ENCODE peak calls at places on chromosomes 11 and 22, in seven cellular contexts. One of them, this sample, is unnamed.

GRCh38 chr11:128691802-128692749 is 1.8 kb upstream of the FLI1 start:
- DNase-seq in HCT116: no peak
- DNase-seq in SK-N-SH: peak; percentile 55
- DNase-seq in HepG2: no peak
- DNase-seq in H1: no peak
- DNase-seq in GM12878: no peak
- DNase-seq in K562: no peak
- DNase-seq in this sample: no peak

GRCh38 chr11:100929377-100929776 is 200.2 kb downstream of the PGR start:
- DNase-seq in HCT116: no peak
- DNase-seq in SK-N-SH: no peak
- DNase-seq in HepG2: no peak
- DNase-seq in H1: no peak
- DNase-seq in GM12878: no peak
- DNase-seq in K562: no peak
- DNase-seq in this sample: no peak

GRCh38 chr11:65505434-65506315 is 6.8 kb downstream of the MALAT1 start:
- DNase-seq in HCT116: no peak
- DNase-seq in SK-N-SH: no peak
- DNase-seq in HepG2: no peak
- DNase-seq in H1: no peak
- DNase-seq in GM12878: no peak
- DNase-seq in K562: no peak
- DNase-seq in this sample: no peak

GRCh38 chr11:8794677-8795103 is 112.1 kb downstream of the RPL27A start:
- DNase-seq in HCT116: peak; percentile 12
- DNase-seq in SK-N-SH: no peak
- DNase-seq in HepG2: peak; percentile 93
- DNase-seq in H1: no peak
- DNase-seq in GM12878: no peak
- DNase-seq in K562: no peak
- DNase-seq in this sample: peak; percentile 9

GRCh38 chr11:103234974-103235373 is 125.7 kb downstream of the DYNC2H1 start:
- DNase-seq in HCT116: no peak
- DNase-seq in SK-N-SH: no peak
- DNase-seq in HepG2: no peak
- DNase-seq in H1: no peak
- DNase-seq in GM12878: no peak
- DNase-seq in K562: no peak
- DNase-seq in this sample: no peak

GRCh38 chr11:121198491-121198890 is 94.1 kb upstream of the SC5D start:
- DNase-seq in HCT116: no peak
- DNase-seq in SK-N-SH: no peak
- DNase-seq in HepG2: no peak
- DNase-seq in H1: no peak
- DNase-seq in GM12878: no peak
- DNase-seq in K562: no peak
- DNase-seq in this sample: no peak

GRCh38 chr22:20438066-20438677 is 547 bp upstream of the SCARF2 start:
- DNase-seq in HCT116: no peak
- DNase-seq in SK-N-SH: no peak
- DNase-seq in HepG2: no peak
- DNase-seq in H1: no peak
- DNase-seq in GM12878: no peak
- DNase-seq in K562: no peak
- DNase-seq in this sample: no peak

GRCh38 chr11:47060807-47061206 is 115.9 kb downstream of the ARFGAP2 start:
- DNase-seq in HCT116: no peak
- DNase-seq in SK-N-SH: no peak
- DNase-seq in HepG2: no peak
- DNase-seq in H1: no peak
- DNase-seq in GM12878: no peak
- DNase-seq in K562: no peak
- DNase-seq in this sample: no peak

GRCh38 chr22:40006641-40007040 is 11.9 kb downstream of the FAM83F start:
- DNase-seq in HCT116: no peak
- DNase-seq in SK-N-SH: no peak
- DNase-seq in HepG2: no peak
- DNase-seq in H1: no peak
- DNase-seq in GM12878: no peak
- DNase-seq in K562: no peak
- DNase-seq in this sample: no peak

GRCh38 chr11:12792590-12792989 is 118.4 kb downstream of the TEAD1 start:
- DNase-seq in HCT116: no peak
- DNase-seq in SK-N-SH: no peak
- DNase-seq in HepG2: no peak
- DNase-seq in H1: no peak
- DNase-seq in GM12878: no peak
- DNase-seq in K562: no peak
- DNase-seq in this sample: no peak

GRCh38 chr11:134535029-134536025 is 123.3 kb upstream of the B3GAT1 start:
- DNase-seq in HCT116: no peak
- DNase-seq in SK-N-SH: no peak
- DNase-seq in HepG2: no peak
- DNase-seq in H1: no peak
- DNase-seq in GM12878: no peak
- DNase-seq in K562: no peak
- DNase-seq in this sample: no peak

GRCh38 chr11:77047007-77047927 is 13.1 kb downstream of the B3GNT6 start:
- DNase-seq in HCT116: peak; percentile 90
- DNase-seq in SK-N-SH: peak; percentile 82
- DNase-seq in HepG2: peak; percentile 91
- DNase-seq in H1: peak; percentile 64
- DNase-seq in GM12878: peak; percentile 92
- DNase-seq in K562: peak; percentile 66
- DNase-seq in this sample: peak; percentile 96

GRCh38 chr11:90235536-90235935 is 12.7 kb upstream of the CHORDC1 start:
- DNase-seq in HCT116: no peak
- DNase-seq in SK-N-SH: no peak
- DNase-seq in HepG2: no peak
- DNase-seq in H1: no peak
- DNase-seq in GM12878: no peak
- DNase-seq in K562: no peak
- DNase-seq in this sample: no peak

GRCh38 chr22:28750471-28750881 is 8.6 kb downstream of the HSCB start:
- DNase-seq in HCT116: no peak
- DNase-seq in SK-N-SH: no peak
- DNase-seq in HepG2: no peak
- DNase-seq in H1: no peak
- DNase-seq in GM12878: no peak
- DNase-seq in K562: no peak
- DNase-seq in this sample: no peak

GRCh38 chr22:45008853-45009751 is 703 bp downstream of the PHF21B start:
- DNase-seq in HCT116: no peak
- DNase-seq in SK-N-SH: peak; percentile 75
- DNase-seq in HepG2: no peak
- DNase-seq in H1: no peak
- DNase-seq in GM12878: no peak
- DNase-seq in K562: no peak
- DNase-seq in this sample: no peak

GRCh38 chr11:113730887-113731726 is 25.0 kb upstream of the TMPRSS5 start:
- DNase-seq in HCT116: peak; percentile 39
- DNase-seq in SK-N-SH: peak; percentile 62
- DNase-seq in HepG2: peak; percentile 47
- DNase-seq in H1: no peak
- DNase-seq in GM12878: no peak
- DNase-seq in K562: peak; percentile 40
- DNase-seq in this sample: peak; percentile 80

GRCh38 chr11:17471501-17471900 is 5.1 kb downstream of the ABCC8 start:
- DNase-seq in HCT116: no peak
- DNase-seq in SK-N-SH: no peak
- DNase-seq in HepG2: peak; percentile 32
- DNase-seq in H1: no peak
- DNase-seq in GM12878: no peak
- DNase-seq in K562: no peak
- DNase-seq in this sample: peak; percentile 62

GRCh38 chr22:19664406-19664805 is 49.9 kb upstream of the SEPTIN5 start:
- DNase-seq in HCT116: no peak
- DNase-seq in SK-N-SH: no peak
- DNase-seq in HepG2: no peak
- DNase-seq in H1: no peak
- DNase-seq in GM12878: no peak
- DNase-seq in K562: no peak
- DNase-seq in this sample: no peak

GRCh38 chr11:65429724-65430405 is 7.3 kb downstream of the NEAT1 start:
- DNase-seq in HCT116: no peak
- DNase-seq in SK-N-SH: no peak
- DNase-seq in HepG2: no peak
- DNase-seq in H1: no peak
- DNase-seq in GM12878: no peak
- DNase-seq in K562: no peak
- DNase-seq in this sample: no peak

GRCh38 chr11:4048340-4048739 is 46.3 kb upstream of the RRM1 start:
- DNase-seq in HCT116: no peak
- DNase-seq in SK-N-SH: no peak
- DNase-seq in HepG2: no peak
- DNase-seq in H1: no peak
- DNase-seq in GM12878: no peak
- DNase-seq in K562: no peak
- DNase-seq in this sample: no peak

GRCh38 chr11:47010192-47010591 is 73.6 kb downstream of the CSTPP1 start:
- DNase-seq in HCT116: no peak
- DNase-seq in SK-N-SH: no peak
- DNase-seq in HepG2: no peak
- DNase-seq in H1: no peak
- DNase-seq in GM12878: no peak
- DNase-seq in K562: no peak
- DNase-seq in this sample: no peak

GRCh38 chr11:123308077-123308476 is 113.0 kb upstream of the CLMP start:
- DNase-seq in HCT116: no peak
- DNase-seq in SK-N-SH: peak; percentile 62
- DNase-seq in HepG2: no peak
- DNase-seq in H1: no peak
- DNase-seq in GM12878: peak; percentile 19
- DNase-seq in K562: no peak
- DNase-seq in this sample: no peak

GRCh38 chr11:73331138-73331916 is 23.3 kb downstream of the ARHGEF17 start:
- DNase-seq in HCT116: no peak
- DNase-seq in SK-N-SH: peak; percentile 67
- DNase-seq in HepG2: peak; percentile 92
- DNase-seq in H1: no peak
- DNase-seq in GM12878: no peak
- DNase-seq in K562: peak; percentile 66
- DNase-seq in this sample: no peak

GRCh38 chr11:69497221-69497787 is 15.8 kb downstream of the LINC01488 start:
- DNase-seq in HCT116: peak; percentile 56
- DNase-seq in SK-N-SH: no peak
- DNase-seq in HepG2: peak; percentile 97
- DNase-seq in H1: peak; percentile 21
- DNase-seq in GM12878: no peak
- DNase-seq in K562: no peak
- DNase-seq in this sample: peak; percentile 90

GRCh38 chr11:108647701-108648527 is 17.0 kb upstream of the DDX10 start:
- DNase-seq in HCT116: peak; percentile 69
- DNase-seq in SK-N-SH: peak; percentile 54
- DNase-seq in HepG2: peak; percentile 50
- DNase-seq in H1: peak; percentile 64
- DNase-seq in GM12878: no peak
- DNase-seq in K562: peak; percentile 32
- DNase-seq in this sample: no peak

GRCh38 chr11:33268945-33269567 is 11.9 kb downstream of the HIPK3 start:
- DNase-seq in HCT116: no peak
- DNase-seq in SK-N-SH: no peak
- DNase-seq in HepG2: no peak
- DNase-seq in H1: no peak
- DNase-seq in GM12878: no peak
- DNase-seq in K562: no peak
- DNase-seq in this sample: no peak
- TF ChIP-seq JUND in HCT116: no peak
- TF ChIP-seq JUND in SK-N-SH: peak; percentile 39
- TF ChIP-seq JUND in HepG2: no peak
- TF ChIP-seq JUND in H1: no peak
- TF ChIP-seq JUND in GM12878: no peak
- TF ChIP-seq JUND in K562: no peak
- TF ChIP-seq JUND in this sample: no peak

GRCh38 chr11:83036701-83037100 is 35.0 kb downstream of the RAB30 start:
- DNase-seq in HCT116: no peak
- DNase-seq in SK-N-SH: no peak
- DNase-seq in HepG2: no peak
- DNase-seq in H1: no peak
- DNase-seq in GM12878: no peak
- DNase-seq in K562: no peak
- DNase-seq in this sample: no peak
- TF ChIP-seq JUND in HCT116: no peak
- TF ChIP-seq JUND in SK-N-SH: no peak
- TF ChIP-seq JUND in HepG2: no peak
- TF ChIP-seq JUND in H1: no peak
- TF ChIP-seq JUND in GM12878: no peak
- TF ChIP-seq JUND in K562: no peak
- TF ChIP-seq JUND in this sample: no peak

GRCh38 chr11:112315057-112315720 is 54.5 kb upstream of the PLET1 start:
- DNase-seq in HCT116: no peak
- DNase-seq in SK-N-SH: no peak
- DNase-seq in HepG2: no peak
- DNase-seq in H1: no peak
- DNase-seq in GM12878: no peak
- DNase-seq in K562: no peak
- DNase-seq in this sample: no peak

GRCh38 chr11:112310867-112311266 is 50.2 kb upstream of the PLET1 start:
- DNase-seq in HCT116: no peak
- DNase-seq in SK-N-SH: no peak
- DNase-seq in HepG2: no peak
- DNase-seq in H1: no peak
- DNase-seq in GM12878: no peak
- DNase-seq in K562: no peak
- DNase-seq in this sample: no peak

GRCh38 chr11:112307617-112308016 is 47.0 kb upstream of the PLET1 start:
- DNase-seq in HCT116: no peak
- DNase-seq in SK-N-SH: no peak
- DNase-seq in HepG2: no peak
- DNase-seq in H1: no peak
- DNase-seq in GM12878: no peak
- DNase-seq in K562: no peak
- DNase-seq in this sample: no peak

GRCh38 chr11:112308651-112309050 is 48.0 kb upstream of the PLET1 start:
- DNase-seq in HCT116: no peak
- DNase-seq in SK-N-SH: no peak
- DNase-seq in HepG2: no peak
- DNase-seq in H1: no peak
- DNase-seq in GM12878: no peak
- DNase-seq in K562: no peak
- DNase-seq in this sample: no peak

GRCh38 chr11:112310414-112310813 is 49.8 kb upstream of the PLET1 start:
- DNase-seq in HCT116: no peak
- DNase-seq in SK-N-SH: no peak
- DNase-seq in HepG2: no peak
- DNase-seq in H1: no peak
- DNase-seq in GM12878: no peak
- DNase-seq in K562: no peak
- DNase-seq in this sample: no peak
- TF ChIP-seq JUND in HCT116: no peak
- TF ChIP-seq JUND in SK-N-SH: no peak
- TF ChIP-seq JUND in HepG2: no peak
- TF ChIP-seq JUND in H1: no peak
- TF ChIP-seq JUND in GM12878: no peak
- TF ChIP-seq JUND in K562: no peak
- TF ChIP-seq JUND in this sample: no peak

DNA sequence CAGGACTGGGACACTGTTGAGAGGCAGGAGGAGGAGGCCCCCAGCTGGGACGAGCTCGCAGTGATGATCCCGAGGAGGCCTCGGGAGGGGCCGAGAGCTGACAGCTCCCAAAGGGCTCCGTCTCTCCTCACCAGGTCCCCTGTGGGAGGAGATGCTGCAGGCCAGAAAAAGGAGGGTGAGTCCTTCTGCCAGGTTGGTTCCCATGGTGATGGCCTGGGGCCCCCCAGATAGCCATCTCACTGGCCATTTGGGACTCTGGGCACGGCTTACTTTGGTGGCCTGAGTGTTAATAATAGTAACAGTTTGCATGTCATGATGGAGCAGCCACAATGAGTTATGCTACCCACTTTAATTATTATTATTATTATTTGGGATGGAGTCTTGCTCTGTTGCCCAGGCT is 18.9 kb downstream of the TRIOBP start:
- DNase-seq in HCT116: no peak
- DNase-seq in SK-N-SH: peak; percentile 54
- DNase-seq in HepG2: no peak
- DNase-seq in H1: no peak
- DNase-seq in GM12878: no peak
- DNase-seq in K562: no peak
- DNase-seq in this sample: no peak
- TF ChIP-seq JUND in HCT116: no peak
- TF ChIP-seq JUND in SK-N-SH: no peak
- TF ChIP-seq JUND in HepG2: no peak
- TF ChIP-seq JUND in H1: no peak
- TF ChIP-seq JUND in GM12878: no peak
- TF ChIP-seq JUND in K562: no peak
- TF ChIP-seq JUND in this sample: no peak

This sample was measured in T47D.